ENCODE peak calls at places on chromosomes 16 and 17, in seven cellular contexts. A, O, F, Q, M, S and U are unnamed samples.

GRCh38 chr17:81599719-81600486 is 37.0 kb downstream of the NPLOC4 start:
- DNase-seq in F (no peak), Q (no peak), M (no peak), O (no peak), S (peak; percentile 58), A (no peak), U (no peak)

GRCh38 chr17:66339563-66339962 is 37.1 kb downstream of the PRKCA start:
- DNase-seq in O (no peak), S (no peak), F (no peak), A (no peak), M (no peak), Q (no peak), U (no peak)

GRCh38 chr17:32569171-32570080 is 82.6 kb downstream of the CDK5R1 start:
- DNase-seq in Q (no peak), F (no peak), S (no peak), A (no peak), M (no peak), O (peak; percentile 77), U (peak; percentile 77)

GRCh38 chr16:12613131-12613991 is 190.3 kb downstream of the CPPED1 start:
- DNase-seq in F (no peak), S (no peak), O (peak; percentile 84), M (no peak), A (peak; percentile 55), Q (no peak), U (peak; percentile 48)

GRCh38 chr16:73122604-73123386 is 74.9 kb upstream of the ZFHX3 start:
- DNase-seq in A (no peak), F (no peak), M (no peak), Q (peak; percentile 6), O (no peak), S (peak; percentile 48), U (peak; percentile 5)

GRCh38 chr17:19317359-19318095 is 45.0 kb downstream of the B9D1 start:
- DNase-seq in O (peak; percentile 99), M (peak; percentile 90), F (no peak), S (peak; percentile 85), A (peak; percentile 73), Q (no peak), U (peak; percentile 68)

GRCh38 chr17:41647038-41647813 is 22.9 kb upstream of the KRT17 start:
- DNase-seq in F (no peak), M (no peak), A (no peak), Q (no peak), S (no peak), O (no peak), U (no peak)

GRCh38 chr16:29784157-29784556 is 6.1 kb downstream of the ZG16 start:
- DNase-seq in M (no peak), O (no peak), Q (peak; percentile 29), F (no peak), S (no peak), A (no peak), U (peak; percentile 41)

GRCh38 chr17:63426041-63426916 is 19.8 kb downstream of the CYB561 start:
- DNase-seq in A (no peak), Q (no peak), S (no peak), O (no peak), F (peak; percentile 59), M (no peak), U (no peak)

GRCh38 chr17:40182606-40183005 is 5.3 kb downstream of the RAPGEFL1 start:
- DNase-seq in O (no peak), F (no peak), A (no peak), S (peak; percentile 24), M (no peak), Q (no peak), U (no peak)

GRCh38 chr16:78363843-78364242 is 264.4 kb downstream of the WWOX start:
- DNase-seq in F (no peak), A (peak; percentile 17), M (no peak), Q (no peak), O (peak; percentile 53), S (no peak), U (no peak)

GRCh38 chr17:9389116-9389515 is 186.5 kb downstream of the STX8 start:
- DNase-seq in M (no peak), Q (no peak), S (no peak), A (no peak), F (no peak), O (no peak), U (peak; percentile 81)

DNA sequence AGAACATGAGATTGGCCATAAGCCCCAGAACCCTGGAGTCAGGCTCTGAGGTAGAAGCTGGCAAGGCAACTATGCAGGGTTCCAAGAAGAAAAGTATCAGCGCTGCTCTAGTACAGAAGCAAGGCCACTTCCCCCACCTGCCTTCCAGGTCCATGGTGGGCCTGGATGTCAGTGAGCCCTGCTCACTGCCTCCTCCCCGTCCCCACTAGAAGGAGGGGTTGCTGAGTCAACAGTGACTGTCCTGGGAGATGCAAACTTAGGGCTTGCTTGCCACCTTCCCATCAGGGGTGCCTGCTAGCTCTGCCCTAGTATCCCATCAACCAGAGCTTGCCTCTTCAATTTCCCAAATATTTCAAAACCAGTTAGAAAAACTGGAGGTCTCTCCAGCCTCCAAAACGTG is 29.6 kb upstream of the SREBF1 start:
- DNase-seq in Q (no peak), A (no peak), O (peak; percentile 57), M (no peak), F (no peak), S (no peak), U (no peak)
- H3K4me3 ChIP-seq in Q (no peak overlapping the region), A (no peak overlapping the region), O (no peak overlapping the region), M (no peak overlapping the region), F (no peak overlapping the region), S (no peak overlapping the region), U (no peak overlapping the region)

GRCh38 chr16:85369741-85370528 is 243.2 kb upstream of the GSE1 start:
- DNase-seq in S (peak; percentile 47), F (peak; percentile 93), O (peak; percentile 93), Q (peak; percentile 12), A (peak; percentile 86), M (no peak), U (peak; percentile 29)

GRCh38 chr16:85370543-85370880 is 242.6 kb upstream of the GSE1 start:
- DNase-seq in A (no peak), Q (no peak), S (no peak), F (no peak), M (no peak), O (no peak), U (no peak)

GRCh38 chr16:85370881-85371651 is 242.1 kb upstream of the GSE1 start:
- DNase-seq in S (no peak), A (peak; percentile 67), Q (no peak), M (no peak), O (no peak), F (peak; percentile 93), U (no peak)

GRCh38 chr16:85367485-85367884 is 245.6 kb upstream of the GSE1 start:
- DNase-seq in Q (no peak), A (no peak), O (no peak), M (no peak), F (no peak), S (no peak), U (no peak)

GRCh38 chr16:85369060-85369459 is 244.1 kb upstream of the GSE1 start:
- DNase-seq in M (no peak), O (no peak), A (no peak), S (no peak), Q (no peak), F (no peak), U (no peak)
- H3K4me3 ChIP-seq in M (no peak overlapping the region), O (no peak overlapping the region), A (no peak overlapping the region), S (no peak overlapping the region), Q (no peak overlapping the region), F (no peak overlapping the region), U (no peak overlapping the region)

DNA sequence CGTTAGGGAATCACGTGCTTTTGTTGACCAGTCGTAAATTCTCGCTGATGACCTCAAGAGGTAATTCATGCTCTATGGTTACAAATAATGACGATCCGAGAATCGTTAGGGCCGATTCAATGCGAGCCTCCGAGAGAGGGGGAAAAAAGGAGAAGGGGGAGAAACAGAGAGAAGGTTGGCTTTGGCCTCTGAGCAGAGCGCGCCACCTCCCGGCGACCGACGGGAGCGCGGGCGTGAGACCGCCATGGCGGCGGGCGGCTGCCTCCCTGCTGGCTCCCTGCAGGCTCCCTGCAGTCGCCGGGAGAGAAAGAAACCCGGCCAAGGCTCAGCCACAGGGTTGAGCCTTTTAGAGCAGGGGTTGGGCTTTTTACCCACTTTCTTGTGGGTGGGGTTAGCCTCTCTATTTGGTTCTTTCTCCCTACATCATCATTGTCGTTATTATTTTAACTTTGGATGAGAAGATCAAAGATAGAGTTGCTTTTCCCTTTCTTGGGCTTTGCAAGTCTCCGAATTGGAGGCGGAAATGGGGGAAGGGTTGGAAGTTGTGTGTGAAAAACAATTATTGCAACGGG is 347 bp upstream of the HOXB5 start:
- DNase-seq in Q (peak; percentile 77), F (peak; percentile 96), A (peak; percentile 87), M (no peak), S (peak; percentile 65), O (peak; percentile 99), U (peak; percentile 78)
- H3K4me3 ChIP-seq in Q (no peak overlapping the region), F (no peak overlapping the region), A (no peak overlapping the region), M (peak overlapping the region; percentile 27), S (peak overlapping the region; percentile 53), O (no peak overlapping the region), U (peak overlapping the region; percentile 44)

DNA sequence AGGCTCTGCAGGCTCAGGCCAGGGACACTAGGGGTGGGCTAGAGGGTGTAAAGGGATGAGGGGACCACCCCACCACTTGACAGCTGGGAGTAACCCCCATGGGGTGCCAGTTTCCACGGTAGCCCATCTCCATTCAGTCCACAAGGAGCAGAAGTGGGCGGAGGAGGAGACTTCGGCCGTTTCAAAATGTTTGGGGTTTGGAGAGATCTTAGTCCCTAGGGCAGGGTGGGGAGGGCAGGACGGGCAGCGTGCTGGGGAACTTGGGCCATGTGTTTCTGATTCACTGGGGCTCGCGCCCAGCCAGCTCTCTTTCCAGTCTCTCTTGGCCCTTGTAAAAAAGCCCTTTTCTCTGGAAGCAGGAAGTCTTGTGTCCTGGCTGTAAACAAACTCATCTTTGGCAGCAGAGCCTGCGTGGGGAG is 8.3 kb downstream of the CYGB start:
- DNase-seq in M (peak; percentile 83), A (no peak), F (peak; percentile 98), S (peak; percentile 87), Q (no peak), O (no peak), U (no peak)
- H3K4me3 ChIP-seq in M (no peak overlapping the region), A (no peak overlapping the region), F (no peak overlapping the region), S (peak overlapping the region; percentile 54), Q (no peak overlapping the region), O (no peak overlapping the region), U (no peak overlapping the region)

GRCh38 chr16:3460585-3460984 is 17.1 kb downstream of the NAA60 start:
- DNase-seq in O (no peak), Q (no peak), M (peak; percentile 10), F (no peak), A (no peak), S (no peak), U (no peak)

GRCh38 chr16:3459401-3460090 is 16.1 kb downstream of the NAA60 start:
- DNase-seq in F (no peak), M (peak; percentile 5), S (no peak), O (no peak), Q (no peak), A (peak; percentile 64), U (peak; percentile 49)

GRCh38 chr16:3458852-3459361 is 15.4 kb downstream of the NAA60 start:
- DNase-seq in A (peak; percentile 31), Q (no peak), O (no peak), S (no peak), F (no peak), M (peak; percentile 10), U (peak; percentile 24)

GRCh38 chr16:3461120-3461519 is 17.6 kb downstream of the NAA60 start:
- DNase-seq in S (no peak), F (no peak), Q (no peak), O (peak; percentile 66), M (no peak), A (no peak), U (peak; percentile 48)

DNA sequence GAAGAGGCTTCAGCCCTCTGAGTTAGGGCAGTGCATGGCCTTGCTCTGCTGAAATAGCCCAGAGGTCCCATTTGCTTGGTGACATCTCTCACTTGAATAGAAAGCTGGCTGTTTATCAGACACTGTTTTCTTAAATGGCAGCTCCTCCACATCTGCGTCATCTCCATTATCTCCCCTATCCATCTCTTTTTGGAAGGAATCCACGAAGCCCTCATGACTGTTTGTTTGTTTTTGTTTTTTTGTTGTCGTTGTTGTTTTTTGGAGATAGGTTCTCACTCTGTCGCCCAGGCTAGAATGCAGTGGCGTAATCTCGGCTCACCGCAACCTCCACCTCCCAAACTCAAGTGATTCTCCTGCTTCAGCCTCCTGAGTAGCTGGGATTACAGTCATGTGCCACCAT is 16.6 kb downstream of the NAA60 start:
- DNase-seq in A (no peak), F (no peak), Q (no peak), O (no peak), M (no peak), S (no peak), U (no peak)
- H3K4me3 ChIP-seq in A (no peak overlapping the region), F (no peak overlapping the region), Q (no peak overlapping the region), O (peak overlapping the region; percentile 96), M (no peak overlapping the region), S (peak overlapping the region; percentile 92), U (no peak overlapping the region)